ENCODE peak calls at places on chromosomes 12 and 14, in nine cellular contexts. H is endodermal cell; P is CD8-positive, alpha-beta memory T cell; I is tibial nerve; W is prostate gland; O is psoas muscle; J is breast epithelium; M is cardiac muscle cell; E is iPS DF 6.9. B is an unnamed sample.

GRCh38 chr14:99378782-99379214 is 101.9 kb downstream of the SETD3 start:
- DNase-seq in M (no peak), I (no peak), P (no peak), J (no peak), O (no peak), E (no peak), W (no peak), H (no peak), B (no peak)

GRCh38 chr12:6285532-6286306 is 24.8 kb upstream of the PLEKHG6 start:
- DNase-seq in H (no peak), E (no peak), J (no peak), P (no peak), W (no peak), I (no peak), O (no peak), M (no peak), B (no peak)

GRCh38 chr14:69252851-69253250 is 7.1 kb upstream of the GALNT16 start:
- DNase-seq in J (no peak), W (no peak), M (no peak), E (no peak), O (no peak), H (no peak), P (no peak), I (no peak), B (no peak)

GRCh38 chr12:108610856-108611605 is 13.1 kb upstream of the TMEM119 start:
- DNase-seq in I (no peak), O (no peak), M (no peak), W (no peak), P (no peak), J (no peak), E (no peak), H (no peak), B (no peak)

GRCh38 chr12:726281-727140 is 25.9 kb upstream of the WNK1 start:
- DNase-seq in O (no peak), H (no peak), M (no peak), E (no peak), P (no peak), W (no peak), J (no peak), I (no peak), B (no peak)

GRCh38 chr12:91138337-91138905 is 27.1 kb upstream of the LUM start:
- DNase-seq in P (no peak), H (peak; percentile 68), E (no peak), M (no peak), W (no peak), J (no peak), I (no peak), O (no peak), B (no peak)

GRCh38 chr14:57834001-57834598 is 31.8 kb downstream of the SLC35F4 start:
- DNase-seq in I (no peak), J (no peak), O (no peak), M (no peak), H (no peak), W (no peak), E (no peak), P (no peak), B (no peak)

GRCh38 chr12:7431993-7432685 is 11.8 kb downstream of the CD163L1 start:
- DNase-seq in P (no peak), H (no peak), M (no peak), O (no peak), E (no peak), I (no peak), J (no peak), W (no peak), B (no peak)

GRCh38 chr12:94287245-94287628 is 138.9 kb downstream of the PLXNC1 start:
- DNase-seq in J (no peak), W (no peak), P (no peak), I (no peak), E (no peak), O (no peak), H (peak; percentile 45), M (no peak), B (no peak)

GRCh38 chr14:67881225-67881624 is 61.6 kb downstream of the RAD51B start:
- DNase-seq in I (no peak), H (no peak), M (peak; percentile 5), P (no peak), E (no peak), J (no peak), O (no peak), W (no peak), B (no peak)

GRCh38 chr12:45655186-45655585 is 74.3 kb upstream of the ARID2 start:
- DNase-seq in P (peak; percentile 60), H (no peak), W (no peak), E (no peak), J (no peak), O (no peak), M (peak; percentile 15), I (no peak), B (peak; percentile 40)

GRCh38 chr12:117235261-117235660 is 45.0 kb upstream of the FBXO21 start:
- DNase-seq in P (no peak), H (peak; percentile 80), M (no peak), I (no peak), O (no peak), W (no peak), J (no peak), E (no peak), B (no peak)

GRCh38 chr12:7638064-7638763 is 27.5 kb downstream of the APOBEC1 start:
- DNase-seq in W (no peak), J (no peak), E (peak; percentile 66), H (peak; percentile 92), O (no peak), I (no peak), M (peak; percentile 43), P (no peak), B (no peak)

GRCh38 chr12:68376901-68377300 is 44.7 kb upstream of the MDM1 start:
- DNase-seq in E (no peak), H (no peak), I (no peak), P (no peak), O (no peak), J (no peak), W (no peak), M (peak; percentile 62), B (no peak)
- H3K4me1 ChIP-seq in E (no peaks in the 10 kb centered on the region), H (no peaks in the 10 kb centered on the region), I (peaks cover 7% of the 10 kb centered on the region), P (peaks cover 25% of the 10 kb centered on the region), O (peaks cover 47% of the 10 kb centered on the region), J (no peaks in the 10 kb centered on the region), W (peaks cover 7% of the 10 kb centered on the region), M (peaks cover 30% of the 10 kb centered on the region), B (peaks cover 19% of the 10 kb centered on the region)

DNA sequence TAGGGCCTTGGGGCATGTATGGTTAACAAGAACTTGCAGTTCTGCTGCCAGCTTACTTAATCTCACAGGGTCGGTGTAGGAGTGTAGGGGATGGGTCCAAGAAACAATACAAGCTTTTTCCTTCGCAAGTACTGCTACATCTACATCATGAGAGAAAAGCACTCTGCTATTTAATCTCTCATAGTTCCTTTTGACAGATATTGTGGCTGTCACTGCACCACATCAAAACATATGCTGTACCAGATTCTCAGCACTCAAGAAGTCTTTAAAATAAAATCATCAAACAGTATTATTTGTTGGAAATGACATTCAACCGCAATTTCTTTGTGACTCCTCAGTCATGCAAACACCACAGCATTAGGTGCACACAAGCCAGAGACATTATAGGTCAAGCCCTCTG is 215.5 kb upstream of the BMP4 start:
- DNase-seq in H (no peak), I (no peak), M (no peak), E (no peak), P (no peak), J (no peak), W (no peak), O (no peak), B (no peak)
- H3K27ac ChIP-seq in H (no peak overlapping the region), I (no peak overlapping the region), M (no peak overlapping the region), E (no peak overlapping the region), P (no peak overlapping the region), J (no peak overlapping the region), W (no peak overlapping the region), O (no peak overlapping the region), B (no peak overlapping the region)

DNA sequence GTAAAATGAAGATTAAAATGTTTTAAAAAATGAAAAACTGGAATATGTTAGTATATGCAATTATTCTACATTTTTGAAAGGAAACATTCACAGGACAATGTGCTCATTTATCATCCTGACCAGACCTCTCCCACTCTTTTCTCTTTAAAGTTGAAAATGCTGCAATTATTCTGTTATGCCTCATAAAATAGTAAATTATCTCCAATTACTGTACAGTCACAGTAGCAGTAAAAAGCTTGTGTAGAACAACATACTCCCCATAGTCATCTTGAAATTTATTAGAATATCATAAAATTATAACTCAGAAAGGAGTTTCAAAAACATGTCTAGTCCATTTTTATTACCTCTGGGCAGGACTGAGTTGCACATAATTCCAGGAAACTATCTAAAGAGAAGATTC is 250.3 kb downstream of the SYT1 start:
- DNase-seq in M (no peak), O (no peak), E (no peak), H (no peak), I (no peak), J (no peak), W (no peak), P (no peak), B (no peak)
- H3K4me3 ChIP-seq in M (no peak overlapping the region), O (no peak overlapping the region), E (no peak overlapping the region), H (no peak overlapping the region), I (no peak overlapping the region), J (no peak overlapping the region), W (no peak overlapping the region), P (no peak overlapping the region), B (no peak overlapping the region)

DNA sequence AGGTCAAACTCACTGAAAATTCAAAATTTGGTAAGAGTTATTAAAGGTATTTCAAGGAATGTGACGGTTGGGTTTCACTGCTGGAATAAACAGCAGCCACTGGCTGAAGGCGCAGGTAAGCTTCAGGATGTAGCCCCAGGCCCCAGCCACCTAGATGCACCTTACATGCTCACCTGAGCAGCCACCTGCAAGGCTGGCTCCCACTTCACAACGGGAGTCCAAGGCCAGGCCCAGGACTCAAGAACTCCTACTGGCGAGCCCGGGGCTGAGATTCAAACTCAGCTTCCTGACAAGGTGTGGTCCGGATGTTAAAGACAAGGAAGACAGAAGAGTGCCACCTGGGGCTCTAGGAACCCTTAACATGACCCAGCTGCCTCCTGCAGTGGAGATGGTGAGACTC is 78.4 kb downstream of the ITPK1 start:
- DNase-seq in W (no peak), O (no peak), P (no peak), J (no peak), I (no peak), M (no peak), H (no peak), E (no peak), B (no peak)
- H3K4me1 ChIP-seq in W (peaks cover 22% of the 10 kb centered on the region), O (peaks cover 22% of the 10 kb centered on the region), P (peaks cover 25% of the 10 kb centered on the region), J (no peaks in the 10 kb centered on the region), I (peaks cover 79% of the 10 kb centered on the region), M (peaks cover 58% of the 10 kb centered on the region), H (peaks cover 24% of the 10 kb centered on the region), E (peaks cover 29% of the 10 kb centered on the region), B (peaks cover 19% of the 10 kb centered on the region)

DNA sequence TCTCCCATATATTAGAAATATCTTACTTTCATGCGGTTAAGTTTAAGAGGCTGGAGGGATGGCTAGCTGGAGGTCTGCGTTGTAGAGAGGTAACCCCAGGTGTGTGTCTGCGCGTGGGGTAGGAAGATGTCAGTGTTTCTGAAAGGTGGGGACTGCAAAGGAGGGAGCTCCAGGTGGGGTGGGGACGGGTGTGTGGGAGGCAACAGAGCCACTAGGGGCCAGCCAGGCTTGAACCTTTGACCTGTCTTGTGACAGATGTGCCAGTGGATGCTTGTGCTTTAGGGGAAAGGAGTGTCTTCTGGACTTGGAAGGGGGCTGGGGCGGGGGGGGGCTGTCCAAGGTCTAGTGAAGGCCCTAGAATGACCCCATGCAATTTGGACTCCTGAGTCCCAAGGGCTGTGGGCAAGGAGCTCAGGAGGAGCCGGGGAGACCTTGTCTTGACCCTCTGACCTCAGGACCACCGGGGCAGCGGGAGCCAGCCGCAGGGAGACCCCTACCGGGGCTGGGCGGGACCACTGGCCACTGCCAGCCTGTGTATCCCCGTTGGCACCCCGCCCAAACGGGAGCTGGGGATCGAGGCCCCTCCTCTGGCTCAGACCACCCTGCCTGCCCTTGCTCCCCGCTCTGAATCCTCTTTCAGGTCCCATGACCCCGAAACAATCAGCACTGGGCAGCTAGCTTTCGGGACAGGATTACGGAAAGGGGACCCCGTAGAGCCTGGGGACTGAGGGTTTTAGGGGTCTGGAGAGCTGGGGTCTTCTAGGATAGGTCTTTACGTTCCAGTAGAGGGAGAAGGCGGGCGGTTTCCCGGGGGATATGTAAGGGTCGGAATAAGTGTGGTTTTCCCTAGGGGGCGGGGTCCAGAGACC is 1.1 kb downstream of the GLI1 start:
- DNase-seq in E (no peak), H (peak; percentile 95), O (no peak), I (no peak), P (no peak), M (peak; percentile 59), J (no peak), W (no peak), B (no peak)
- H3K27ac ChIP-seq in E (no peak overlapping the region), H (peak overlapping the region; percentile 44), O (no peak overlapping the region), I (peak overlapping the region; percentile 81), P (peak overlapping the region; percentile 16), M (no peak overlapping the region), J (no peak overlapping the region), W (peak overlapping the region; percentile 86), B (no peak overlapping the region)

B was measured in effector memory CD4-positive, alpha-beta T cell.